ENCODE peak calls at places on chromosomes 13 and 19, in five cellular contexts. One of them, this sample, is unnamed.

GRCh38 chr19:11096210-11096841 is 7.1 kb downstream of the LDLR start:
- DNase-seq in SJCRH30: no peak
- DNase-seq in upper lobe of right lung: no peak
- DNase-seq in dorsolateral prefrontal cortex: no peak
- DNase-seq in brain microvascular endothelial cell: peak
- DNase-seq in this sample: no peak

GRCh38 chr13:45941261-45941660 is 89.7 kb upstream of the SIAH3 start:
- DNase-seq in SJCRH30: no peak
- DNase-seq in upper lobe of right lung: no peak
- DNase-seq in dorsolateral prefrontal cortex: no peak
- DNase-seq in brain microvascular endothelial cell: no peak
- DNase-seq in this sample: no peak

GRCh38 chr19:45098521-45099464 is 5.8 kb downstream of the PPP1R37 start:
- DNase-seq in SJCRH30: no peak
- DNase-seq in upper lobe of right lung: no peak
- DNase-seq in dorsolateral prefrontal cortex: peak
- DNase-seq in brain microvascular endothelial cell: no peak
- DNase-seq in this sample: no peak

GRCh38 chr13:31920301-31920818 is 111.2 kb upstream of the FRY start:
- DNase-seq in SJCRH30: no peak
- DNase-seq in upper lobe of right lung: no peak
- DNase-seq in dorsolateral prefrontal cortex: no peak
- DNase-seq in brain microvascular endothelial cell: no peak
- DNase-seq in this sample: no peak

GRCh38 chr13:34698953-34699352 is 243.1 kb upstream of the NBEA start:
- DNase-seq in SJCRH30: no peak
- DNase-seq in upper lobe of right lung: no peak
- DNase-seq in dorsolateral prefrontal cortex: no peak
- DNase-seq in brain microvascular endothelial cell: no peak
- DNase-seq in this sample: no peak

GRCh38 chr13:41827507-41828213 is 133.2 kb downstream of the VWA8 start:
- DNase-seq in SJCRH30: no peak
- DNase-seq in upper lobe of right lung: no peak
- DNase-seq in dorsolateral prefrontal cortex: no peak
- DNase-seq in brain microvascular endothelial cell: peak
- DNase-seq in this sample: no peak

GRCh38 chr19:58477130-58477529 is 978 bp downstream of the ZNF446 start:
- DNase-seq in SJCRH30: no peak
- DNase-seq in upper lobe of right lung: no peak
- DNase-seq in dorsolateral prefrontal cortex: no peak
- DNase-seq in brain microvascular endothelial cell: no peak
- DNase-seq in this sample: no peak

GRCh38 chr19:43809762-43810696 is 7.8 kb upstream of the LYPD5 start:
- DNase-seq in SJCRH30: peak
- DNase-seq in upper lobe of right lung: no peak
- DNase-seq in dorsolateral prefrontal cortex: no peak
- DNase-seq in brain microvascular endothelial cell: peak
- DNase-seq in this sample: no peak

GRCh38 chr13:80116107-80116506 is 224.8 kb downstream of the SPRY2 start:
- DNase-seq in SJCRH30: no peak
- DNase-seq in upper lobe of right lung: no peak
- DNase-seq in dorsolateral prefrontal cortex: no peak
- DNase-seq in brain microvascular endothelial cell: peak
- DNase-seq in this sample: no peak

GRCh38 chr13:99542788-99543406 is 41.6 kb downstream of the TM9SF2 start:
- DNase-seq in SJCRH30: no peak
- DNase-seq in upper lobe of right lung: no peak
- DNase-seq in dorsolateral prefrontal cortex: no peak
- DNase-seq in brain microvascular endothelial cell: no peak
- DNase-seq in this sample: no peak

GRCh38 chr13:114115796-114116195 is 16.6 kb downstream of the RASA3 start:
- DNase-seq in SJCRH30: no peak
- DNase-seq in upper lobe of right lung: peak
- DNase-seq in dorsolateral prefrontal cortex: no peak
- DNase-seq in brain microvascular endothelial cell: no peak
- DNase-seq in this sample: no peak

GRCh38 chr19:19110410-19111137 is 27.7 kb downstream of the TMEM161A start:
- DNase-seq in SJCRH30: no peak
- DNase-seq in upper lobe of right lung: no peak
- DNase-seq in dorsolateral prefrontal cortex: no peak
- DNase-seq in brain microvascular endothelial cell: peak
- DNase-seq in this sample: no peak

GRCh38 chr13:90168953-90169352 is 1178.5 kb upstream of the MIR17HG start:
- DNase-seq in SJCRH30: no peak
- DNase-seq in upper lobe of right lung: no peak
- DNase-seq in dorsolateral prefrontal cortex: no peak
- DNase-seq in brain microvascular endothelial cell: no peak
- DNase-seq in this sample: no peak

GRCh38 chr13:75544681-75545333 is 4.8 kb upstream of the UCHL3 start:
- DNase-seq in SJCRH30: no peak
- DNase-seq in upper lobe of right lung: no peak
- DNase-seq in dorsolateral prefrontal cortex: no peak
- DNase-seq in brain microvascular endothelial cell: peak
- DNase-seq in this sample: no peak

GRCh38 chr13:40087021-40088002 is 431.9 kb downstream of the COG6 start:
- DNase-seq in SJCRH30: no peak
- DNase-seq in upper lobe of right lung: no peak
- DNase-seq in dorsolateral prefrontal cortex: no peak
- DNase-seq in brain microvascular endothelial cell: no peak
- DNase-seq in this sample: no peak

GRCh38 chr13:106151056-106151699 is 384.3 kb downstream of the EFNB2 start:
- DNase-seq in SJCRH30: peak
- DNase-seq in upper lobe of right lung: no peak
- DNase-seq in dorsolateral prefrontal cortex: no peak
- DNase-seq in brain microvascular endothelial cell: peak
- DNase-seq in this sample: no peak

GRCh38 chr19:51259348-51260245 is 8.7 kb downstream of the SIGLECL1 start:
- DNase-seq in SJCRH30: peak
- DNase-seq in upper lobe of right lung: no peak
- DNase-seq in dorsolateral prefrontal cortex: no peak
- DNase-seq in brain microvascular endothelial cell: peak
- DNase-seq in this sample: peak

GRCh38 chr19:51257471-51257870 is 6.6 kb downstream of the SIGLECL1 start:
- DNase-seq in SJCRH30: no peak
- DNase-seq in upper lobe of right lung: no peak
- DNase-seq in dorsolateral prefrontal cortex: no peak
- DNase-seq in brain microvascular endothelial cell: no peak
- DNase-seq in this sample: no peak

GRCh38 chr19:51258165-51258564 is 7.3 kb downstream of the SIGLECL1 start:
- DNase-seq in SJCRH30: peak
- DNase-seq in upper lobe of right lung: no peak
- DNase-seq in dorsolateral prefrontal cortex: no peak
- DNase-seq in brain microvascular endothelial cell: no peak
- DNase-seq in this sample: no peak

GRCh38 chr19:51256053-51256682 is 5.3 kb downstream of the SIGLECL1 start:
- DNase-seq in SJCRH30: no peak
- DNase-seq in upper lobe of right lung: no peak
- DNase-seq in dorsolateral prefrontal cortex: no peak
- DNase-seq in brain microvascular endothelial cell: no peak
- DNase-seq in this sample: no peak

DNA sequence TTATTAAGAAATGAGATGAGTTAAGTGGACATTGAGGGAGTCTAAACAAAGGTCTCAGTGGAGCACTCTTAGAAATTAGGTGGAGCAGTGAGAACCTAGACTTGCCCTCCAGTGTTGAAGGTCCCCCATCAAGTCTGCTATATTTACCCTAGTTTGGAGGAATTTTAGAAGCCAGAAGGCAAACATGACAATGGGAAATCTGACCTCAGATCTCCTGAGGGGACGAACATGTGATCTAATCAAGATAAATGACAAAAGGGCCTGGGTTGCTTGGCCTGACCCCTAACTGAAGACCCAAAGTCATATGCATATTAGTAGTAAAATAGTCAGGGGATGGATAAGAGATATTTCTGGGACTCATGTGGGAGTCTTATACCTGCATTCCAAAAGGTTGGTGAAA is 7.9 kb downstream of the SIGLECL1 start:
- DNase-seq in SJCRH30: no peak
- DNase-seq in upper lobe of right lung: no peak
- DNase-seq in dorsolateral prefrontal cortex: no peak
- DNase-seq in brain microvascular endothelial cell: no peak
- DNase-seq in this sample: no peak
- H3K4me3 ChIP-seq in SJCRH30: no peak
- H3K4me3 ChIP-seq in upper lobe of right lung: no peak
- H3K4me3 ChIP-seq in dorsolateral prefrontal cortex: no peak
- H3K4me3 ChIP-seq in brain microvascular endothelial cell: no peak
- H3K4me3 ChIP-seq in this sample: no peak

GRCh38 chr19:510606-511100 is 3.4 kb downstream of the TPGS1 start:
- DNase-seq in SJCRH30: peak
- DNase-seq in upper lobe of right lung: peak
- DNase-seq in dorsolateral prefrontal cortex: peak
- DNase-seq in brain microvascular endothelial cell: peak
- DNase-seq in this sample: peak

GRCh38 chr19:513368-514165 is 6.3 kb downstream of the TPGS1 start:
- DNase-seq in SJCRH30: no peak
- DNase-seq in upper lobe of right lung: no peak
- DNase-seq in dorsolateral prefrontal cortex: no peak
- DNase-seq in brain microvascular endothelial cell: no peak
- DNase-seq in this sample: no peak

GRCh38 chr19:511101-511841 is 4.0 kb downstream of the TPGS1 start:
- DNase-seq in SJCRH30: peak
- DNase-seq in upper lobe of right lung: peak
- DNase-seq in dorsolateral prefrontal cortex: no peak
- DNase-seq in brain microvascular endothelial cell: no peak
- DNase-seq in this sample: no peak

GRCh38 chr19:514166-514663 is 6.9 kb downstream of the TPGS1 start:
- DNase-seq in SJCRH30: no peak
- DNase-seq in upper lobe of right lung: no peak
- DNase-seq in dorsolateral prefrontal cortex: no peak
- DNase-seq in brain microvascular endothelial cell: no peak
- DNase-seq in this sample: no peak

GRCh38 chr19:512548-513365 is 5.5 kb downstream of the TPGS1 start:
- DNase-seq in SJCRH30: no peak
- DNase-seq in upper lobe of right lung: peak
- DNase-seq in dorsolateral prefrontal cortex: no peak
- DNase-seq in brain microvascular endothelial cell: no peak
- DNase-seq in this sample: no peak
- H3K4me3 ChIP-seq in SJCRH30: no peak
- H3K4me3 ChIP-seq in upper lobe of right lung: no peak
- H3K4me3 ChIP-seq in dorsolateral prefrontal cortex: no peak
- H3K4me3 ChIP-seq in brain microvascular endothelial cell: no peak
- H3K4me3 ChIP-seq in this sample: no peak

GRCh38 chr13:67772807-67773453 is 542.8 kb upstream of the PCDH9 start:
- DNase-seq in SJCRH30: no peak
- DNase-seq in upper lobe of right lung: peak
- DNase-seq in dorsolateral prefrontal cortex: no peak
- DNase-seq in brain microvascular endothelial cell: no peak
- DNase-seq in this sample: no peak

GRCh38 chr13:67763984-67764383 is 533.8 kb upstream of the PCDH9 start:
- DNase-seq in SJCRH30: no peak
- DNase-seq in upper lobe of right lung: no peak
- DNase-seq in dorsolateral prefrontal cortex: no peak
- DNase-seq in brain microvascular endothelial cell: no peak
- DNase-seq in this sample: no peak

GRCh38 chr13:67771106-67771505 is 541.0 kb upstream of the PCDH9 start:
- DNase-seq in SJCRH30: no peak
- DNase-seq in upper lobe of right lung: no peak
- DNase-seq in dorsolateral prefrontal cortex: no peak
- DNase-seq in brain microvascular endothelial cell: no peak
- DNase-seq in this sample: no peak

GRCh38 chr13:67769987-67770341 is 539.8 kb upstream of the PCDH9 start:
- DNase-seq in SJCRH30: no peak
- DNase-seq in upper lobe of right lung: no peak
- DNase-seq in dorsolateral prefrontal cortex: no peak
- DNase-seq in brain microvascular endothelial cell: no peak
- DNase-seq in this sample: no peak

DNA sequence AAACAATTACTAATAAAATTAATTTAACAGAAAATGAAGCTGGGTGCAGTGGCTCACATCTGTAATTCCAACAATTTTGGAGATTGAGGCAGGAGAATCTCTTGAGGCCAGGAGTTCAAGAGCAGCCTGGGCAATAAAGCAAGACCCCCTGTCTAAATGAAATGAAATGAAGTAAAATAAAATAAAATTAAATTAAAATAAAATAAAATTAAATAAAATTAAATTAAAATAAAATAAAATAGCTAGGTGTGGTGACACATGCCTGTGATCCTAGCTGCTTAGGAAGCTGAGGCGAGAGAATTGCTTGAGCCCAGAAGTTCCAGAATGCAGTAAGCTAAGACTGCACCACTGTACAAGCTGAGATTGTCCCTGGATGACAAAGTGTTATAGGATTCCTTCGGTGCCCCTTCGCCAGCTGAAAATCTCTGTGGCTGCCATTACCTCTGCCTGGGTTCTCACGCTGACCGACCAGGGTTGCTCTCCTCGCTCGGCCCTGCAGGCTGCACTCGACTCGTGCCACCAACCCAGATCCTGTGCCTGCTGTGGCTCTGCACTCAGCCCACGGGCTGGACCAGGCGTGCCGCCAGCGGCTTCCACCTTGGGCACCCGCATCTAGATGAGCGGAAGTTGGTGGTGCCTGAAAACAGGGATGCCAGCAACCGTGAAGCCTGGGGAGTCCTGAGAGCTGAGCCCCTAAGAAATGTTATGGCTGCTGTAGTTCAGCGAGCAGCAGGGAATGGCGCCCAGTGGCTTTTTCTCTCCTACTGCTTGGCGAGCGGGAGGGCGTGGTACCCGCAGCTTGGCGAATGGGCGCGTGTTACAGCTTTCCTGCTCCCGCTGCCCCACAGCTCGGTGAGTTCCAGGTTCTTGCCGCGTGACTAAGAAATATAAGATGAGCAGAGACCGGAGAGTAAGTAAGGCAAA is 539.2 kb upstream of the PCDH9 start:
- DNase-seq in SJCRH30: no peak
- DNase-seq in upper lobe of right lung: peak
- DNase-seq in dorsolateral prefrontal cortex: no peak
- DNase-seq in brain microvascular endothelial cell: no peak
- DNase-seq in this sample: no peak
- H3K4me3 ChIP-seq in SJCRH30: no peak
- H3K4me3 ChIP-seq in upper lobe of right lung: no peak
- H3K4me3 ChIP-seq in dorsolateral prefrontal cortex: no peak
- H3K4me3 ChIP-seq in brain microvascular endothelial cell: no peak
- H3K4me3 ChIP-seq in this sample: no peak

DNA sequence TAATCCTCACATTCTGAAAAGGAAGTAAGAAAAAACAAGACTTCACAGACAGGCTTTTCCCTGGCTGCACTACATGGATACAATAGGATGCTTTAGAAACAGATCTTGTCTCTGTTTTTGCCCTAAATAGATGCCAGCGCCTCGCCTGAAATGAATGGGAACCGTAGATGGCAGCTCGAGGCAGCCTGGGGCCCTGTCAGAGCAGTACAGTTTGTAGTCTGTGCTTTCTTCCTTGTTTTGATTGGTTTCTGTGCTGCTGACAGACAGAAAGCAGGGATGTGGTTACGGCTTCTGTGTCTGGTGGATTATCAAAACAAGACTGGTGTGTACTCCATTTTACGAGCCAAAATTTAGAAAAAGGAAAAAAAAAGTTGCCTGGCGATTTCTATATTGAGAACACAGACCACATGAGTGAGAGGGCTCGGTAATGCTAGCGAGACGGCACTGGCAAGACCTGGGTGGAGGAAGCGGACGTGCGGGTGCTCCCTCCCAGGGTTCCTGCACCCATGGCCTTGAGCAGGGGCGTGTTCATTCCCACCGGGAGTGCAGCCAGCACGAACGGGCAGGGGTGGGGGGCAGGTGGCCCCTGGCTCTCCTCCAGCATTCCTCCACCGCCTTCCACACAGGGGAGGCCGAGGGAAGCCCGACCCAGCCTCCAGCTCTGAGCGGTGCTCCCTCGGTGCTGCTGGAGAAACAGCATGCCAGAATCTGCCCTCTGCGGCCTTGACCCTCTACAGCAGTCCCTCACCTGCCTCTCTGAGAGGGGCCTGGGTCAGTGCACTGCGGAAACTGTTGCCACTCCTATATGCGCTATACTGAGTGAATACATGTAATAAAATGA is 37.5 kb upstream of the C1QTNF9 start:
- DNase-seq in SJCRH30: peak
- DNase-seq in upper lobe of right lung: peak
- DNase-seq in dorsolateral prefrontal cortex: peak
- DNase-seq in brain microvascular endothelial cell: peak
- DNase-seq in this sample: no peak
- H3K4me3 ChIP-seq in SJCRH30: peak
- H3K4me3 ChIP-seq in upper lobe of right lung: peak
- H3K4me3 ChIP-seq in dorsolateral prefrontal cortex: peak
- H3K4me3 ChIP-seq in brain microvascular endothelial cell: peak
- H3K4me3 ChIP-seq in this sample: no peak

This sample was measured in WERI-Rb-1.